ENCODE peak calls at places on chromosomes 4 and X, in five cellular contexts. P, U, X, S and O are unnamed samples.

GRCh38 chr4:41538017-41538733 is at the start of gene LIMCH1:
- DNase-seq in S (no peak), P (peak), U (peak), X (peak), O (peak)

GRCh38 chrX:7233632-7234406 is 85.9 kb upstream of the PUDP start:
- DNase-seq in S (no peak), X (no peak), P (peak), U (no peak), O (no peak)

GRCh38 chr4:39469429-39470077 is 10.7 kb downstream of the LIAS start:
- DNase-seq in X (peak), S (peak), P (peak), U (no peak), O (peak)

GRCh38 chr4:130849985-130850632 is 1754.2 kb downstream of the C4orf33 start:
- DNase-seq in U (no peak), P (peak), X (no peak), S (no peak), O (no peak)

GRCh38 chr4:159506801-159507517 is 404.1 kb downstream of the RAPGEF2 start:
- DNase-seq in U (no peak), P (no peak), S (no peak), X (no peak), O (no peak)

GRCh38 chr4:102390438-102390837 is 45.2 kb upstream of the SLC39A8 start:
- DNase-seq in U (no peak), P (peak), X (peak), S (peak), O (peak)

GRCh38 chrX:17549005-17549685 is 174.1 kb downstream of the NHS start:
- DNase-seq in S (peak), X (peak), U (no peak), P (no peak), O (no peak)

GRCh38 chrX:39670281-39670680 is 427.5 kb downstream of the BCOR start:
- DNase-seq in P (no peak), X (no peak), U (no peak), S (no peak), O (no peak)

GRCh38 chr4:138644322-138644721 is 371.3 kb upstream of the NOCT start:
- DNase-seq in X (no peak), S (no peak), U (no peak), P (no peak), O (no peak)

GRCh38 chr4:6538111-6538510 is 36.9 kb upstream of the MAN2B2 start:
- DNase-seq in U (no peak), S (no peak), X (no peak), P (no peak), O (no peak)

GRCh38 chr4:153467154-153467896 is 1.2 kb downstream of the TMEM131L start:
- DNase-seq in P (no peak), U (peak), S (peak), X (no peak), O (peak)

GRCh38 chr4:151887816-151888180 is 127.0 kb upstream of the GATB start:
- DNase-seq in X (no peak), S (no peak), U (no peak), P (no peak), O (no peak)

GRCh38 chrX:40253770-40254169 is 156.0 kb upstream of the BCOR start:
- DNase-seq in P (no peak), U (no peak), X (no peak), S (no peak), O (no peak)

GRCh38 chr4:87026795-87027495 is 92.1 kb downstream of the AFF1 start:
- DNase-seq in S (no peak), U (no peak), X (peak), P (no peak), O (no peak)

GRCh38 chrX:74422576-74423288 is 1.4 kb downstream of the SLC16A2 start:
- DNase-seq in P (peak), U (peak), X (no peak), S (no peak), O (no peak)

GRCh38 chr4:65737672-65738071 is 67.4 kb upstream of the EPHA5 start:
- DNase-seq in P (peak), X (no peak), S (no peak), U (no peak), O (no peak)

GRCh38 chr4:128782076-128782715 is 27.3 kb upstream of the JADE1 start:
- DNase-seq in P (no peak), U (peak), X (no peak), S (peak), O (peak)